ENCODE peak calls at places on chromosomes 2 and 18, in nine cellular contexts. L, G, O, R, M, Q, F, V and W are unnamed samples.

GRCh38 chr2:231191896-231192872 is 6.2 kb upstream of the ARMC9 start:
- DNase-seq in F (peak), V (peak), O (no peak), L (peak), M (peak), G (peak), R (peak), Q (peak), W (peak)

GRCh38 chr2:64654993-64655666 is 1.4 kb upstream of the SERTAD2 start:
- DNase-seq in L (peak), M (no peak), V (no peak), Q (no peak), O (no peak), R (no peak), G (no peak), F (no peak), W (no peak)

GRCh38 chr2:175630319-175631246 is 371.5 kb downstream of the LNPK start:
- DNase-seq in O (no peak), V (no peak), L (peak), Q (no peak), R (no peak), F (no peak), G (no peak), M (no peak), W (no peak)

GRCh38 chr2:238594796-238595749 is 168.3 kb downstream of the ASB1 start:
- DNase-seq in V (no peak), L (no peak), F (no peak), M (no peak), R (no peak), Q (no peak), O (no peak), G (no peak), W (no peak)

GRCh38 chr2:219167997-219168396 is 1.8 kb downstream of the SLC23A3 start:
- DNase-seq in L (peak), F (peak), Q (no peak), V (no peak), O (no peak), R (no peak), G (no peak), M (no peak), W (no peak)

GRCh38 chr18:23994361-23994902 is 20.1 kb upstream of the TTC39C start:
- DNase-seq in R (no peak), Q (peak), M (no peak), F (peak), G (peak), L (peak), O (peak), V (peak), W (peak)

GRCh38 chr2:205766765-205767359 is 84.6 kb downstream of the NRP2 start:
- DNase-seq in F (peak), O (no peak), R (peak), V (no peak), G (peak), L (peak), M (peak), Q (peak), W (peak)

GRCh38 chr2:106581276-106581675 is 94.1 kb downstream of the CD8B2 start:
- DNase-seq in R (no peak), L (no peak), V (no peak), F (no peak), Q (no peak), O (no peak), G (no peak), M (no peak), W (no peak)

GRCh38 chr2:5673148-5673860 is 18.9 kb upstream of the SOX11 start:
- DNase-seq in O (no peak), R (no peak), V (no peak), M (no peak), Q (no peak), F (no peak), G (no peak), L (no peak), W (no peak)

GRCh38 chr2:71456617-71457016 is 3.3 kb downstream of the DYSF start:
- DNase-seq in G (no peak), V (no peak), Q (no peak), M (no peak), R (no peak), O (no peak), L (no peak), F (no peak), W (no peak)

GRCh38 chr2:226760412-226761194 is 39.0 kb downstream of the IRS1 start:
- DNase-seq in O (peak), L (peak), G (no peak), V (peak), M (no peak), R (no peak), F (no peak), Q (no peak), W (no peak)

GRCh38 chr18:43034683-43035500 is 80.6 kb downstream of the RIT2 start:
- DNase-seq in M (no peak), O (no peak), V (no peak), Q (no peak), G (no peak), F (no peak), R (no peak), L (peak), W (no peak)

GRCh38 chr2:46162329-46162870 is 134.8 kb upstream of the EPAS1 start:
- DNase-seq in L (no peak), M (no peak), R (no peak), Q (no peak), O (no peak), F (no peak), V (no peak), G (peak), W (no peak)

GRCh38 chr18:51490860-51491259 is 293.4 kb upstream of the MEX3C start:
- DNase-seq in V (no peak), Q (no peak), F (no peak), O (no peak), R (no peak), G (no peak), L (no peak), M (no peak), W (no peak)

GRCh38 chr2:100239513-100240210 is 82.6 kb downstream of the LONRF2 start:
- DNase-seq in O (no peak), F (no peak), L (no peak), M (no peak), V (no peak), G (no peak), R (no peak), Q (no peak), W (no peak)

GRCh38 chr2:17754773-17755425 is 961 bp downstream of the GEN1 start:
- DNase-seq in G (no peak), R (no peak), M (no peak), O (no peak), Q (no peak), L (peak), V (no peak), F (no peak), W (no peak)

GRCh38 chr2:189260361-189260761 is 80.8 kb upstream of the COL5A2 start:
- DNase-seq in Q (no peak), R (no peak), G (no peak), F (no peak), L (no peak), V (no peak), M (no peak), O (no peak), W (no peak)
- H3K27ac ChIP-seq in Q (no peak), R (no peak), G (no peak), F (no peak), L (no peak), V (no peak), M (no peak), O (no peak), W (no peak)

GRCh38 chr2:26727641-26728561 is 35.4 kb downstream of the KCNK3 start:
- DNase-seq in M (no peak), V (no peak), F (peak), G (no peak), L (no peak), O (no peak), R (no peak), Q (no peak), W (no peak)
- TF ChIP-seq CTCF in M (peak), V (no peak), F (peak), G (peak), L (no peak), O (no peak), R (peak), Q (no peak), W (no peak)

GRCh38 chr2:69933254-69933828 is 18.4 kb downstream of the MXD1 start:
- DNase-seq in M (no peak), L (peak), Q (no peak), F (no peak), G (no peak), V (no peak), O (no peak), R (no peak), W (no peak)
- H3K27ac ChIP-seq in M (peak), L (peak), Q (no peak), F (no peak), G (no peak), V (peak), O (no peak), R (no peak), W (peak)

GRCh38 chr18:80233899-80234298 is 13.4 kb downstream of the PARD6G start:
- DNase-seq in F (no peak), O (no peak), G (no peak), V (no peak), R (no peak), M (no peak), Q (peak), L (no peak), W (no peak)
- TF ChIP-seq CTCF in F (no peak), O (no peak), G (no peak), V (no peak), R (no peak), M (no peak), Q (no peak), L (no peak), W (no peak)

GRCh38 chr2:178298785-178299212 is 104.5 kb downstream of the OSBPL6 start:
- DNase-seq in L (peak), M (no peak), F (no peak), Q (no peak), R (no peak), O (peak), G (no peak), V (no peak), W (no peak)
- H3K27ac ChIP-seq in L (peak), M (peak), F (no peak), Q (no peak), R (no peak), O (no peak), G (no peak), V (no peak), W (peak)

DNA sequence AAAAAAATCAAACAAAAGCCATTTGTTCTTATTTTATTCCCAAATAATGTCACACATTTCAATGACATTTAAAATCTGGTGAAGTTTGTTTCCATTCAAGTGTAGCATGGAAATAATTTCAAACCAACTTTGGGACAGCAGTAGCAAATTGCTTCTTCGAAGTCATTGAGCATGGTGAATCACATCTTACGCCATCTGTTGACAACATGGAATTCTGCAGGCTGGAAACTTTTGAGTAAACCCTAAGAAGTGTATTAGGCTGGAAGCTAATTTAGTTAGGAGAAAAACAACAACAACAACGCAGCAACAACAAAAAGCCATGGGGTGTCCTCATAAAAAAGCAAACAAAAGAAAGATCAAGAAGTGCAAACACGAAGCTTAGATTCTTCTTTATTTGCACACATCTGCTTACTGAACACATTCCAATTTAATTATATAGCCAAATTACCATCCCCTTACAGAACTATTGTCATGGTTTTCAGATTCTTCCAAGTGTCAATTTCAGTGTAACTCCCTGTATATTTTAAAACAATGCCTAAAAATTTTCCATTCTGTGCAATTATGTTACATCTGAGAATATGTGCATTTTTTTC is 659.0 kb upstream of the CDH7 start:
- DNase-seq in O (no peak), R (no peak), Q (no peak), M (no peak), V (no peak), G (no peak), F (no peak), L (peak), W (no peak)
- TF ChIP-seq CTCF in O (no peak), R (peak), Q (no peak), M (peak), V (no peak), G (no peak), F (no peak), L (peak), W (no peak)